ENCODE peak calls at places on chromosomes 7 and 10, in four cellular contexts. D is K562, J is GM12878, E is HepG2. S is an unnamed sample. For H4K20me1, the result is how much of the 10 kb centered on the place peaks cover.

GRCh38 chr7:94008537-94008936 is 4.4 kb upstream of the BET1 start:
- DNase-seq in J (no peak), D (no peak), E (no peak), S (no peak)

GRCh38 chr10:25902002-25902401 is 32.0 kb upstream of the MYO3A start:
- DNase-seq in E (no peak), D (no peak), J (no peak), S (no peak)

GRCh38 chr10:24360286-24361127 is 151.6 kb downstream of the KIAA1217 start:
- DNase-seq in E (peak), D (peak), J (no peak), S (peak)

GRCh38 chr7:121021266-121021969 is 32.9 kb downstream of the CPED1 start:
- DNase-seq in E (no peak), J (no peak), D (no peak), S (no peak)

GRCh38 chr10:36148207-36148606 is 506.1 kb upstream of the FZD8 start:
- DNase-seq in D (no peak), E (no peak), J (no peak), S (no peak)

GRCh38 chr10:36493511-36493880 is 631.9 kb upstream of the ANKRD30A start:
- DNase-seq in E (no peak), D (no peak), J (no peak), S (no peak)

GRCh38 chr7:67725437-67725836 is 728.8 kb downstream of the TYW1 start:
- DNase-seq in J (no peak), E (no peak), D (no peak), S (no peak)

GRCh38 chr7:158971214-158971613 is 114.9 kb downstream of the DYNC2I1 start:
- DNase-seq in J (no peak), D (no peak), E (no peak), S (no peak)

GRCh38 chr7:28243861-28244260 is 63.3 kb upstream of the JAZF1 start:
- DNase-seq in J (no peak), D (no peak), E (no peak), S (no peak)

GRCh38 chr7:105759670-105760548 is 116.5 kb downstream of the ATXN7L1 start:
- DNase-seq in D (peak), E (peak), J (no peak), S (peak)

GRCh38 chr10:86665868-86666267 is 2.4 kb upstream of the LDB3 start:
- DNase-seq in J (no peak), D (no peak), E (no peak), S (no peak)

GRCh38 chr7:106448992-106449859 is 164.4 kb upstream of the NAMPT start:
- DNase-seq in E (no peak), D (no peak), J (no peak), S (no peak)

GRCh38 chr10:24556746-24557742 is 166.6 kb downstream of the ARHGAP21 start:
- DNase-seq in D (peak), J (no peak), E (peak), S (peak)

GRCh38 chr10:59434463-59435326 is 72.3 kb upstream of the FAM13C start:
- DNase-seq in J (no peak), E (no peak), D (no peak), S (no peak)

GRCh38 chr7:73865738-73866445 is 4.9 kb downstream of the TMEM270 start:
- DNase-seq in E (peak), D (peak), J (no peak), S (peak)

GRCh38 chr7:91243591-91244368 is 20.5 kb upstream of the FZD1 start:
- DNase-seq in E (no peak), D (no peak), J (no peak), S (no peak)

GRCh38 chr7:1284743-1285458 is 52.2 kb downstream of the UNCX start:
- DNase-seq in J (no peak), E (no peak), D (no peak), S (no peak)

GRCh38 chr7:110881731-110882130 is 209.2 kb upstream of the LRRN3 start:
- DNase-seq in D (no peak), J (no peak), E (no peak), S (no peak)

GRCh38 chr7:5634107-5634950 is 147.1 kb downstream of the RNF216 start:
- DNase-seq in E (no peak), D (no peak), J (no peak), S (peak)

GRCh38 chr7:54811016-54811924 is 52.3 kb upstream of the SEC61G start:
- DNase-seq in D (no peak), J (no peak), E (no peak), S (no peak)

GRCh38 chr7:42964849-42965805 is 33.0 kb downstream of the MRPL32 start:
- DNase-seq in D (no peak), J (peak), E (no peak), S (peak)

GRCh38 chr7:139844779-139845442 is 15.8 kb downstream of the TBXAS1 start:
- DNase-seq in E (no peak), D (no peak), J (no peak), S (no peak)

GRCh38 chr10:23368816-23369640 is 24.4 kb upstream of the C10orf67 start:
- DNase-seq in D (no peak), J (peak), E (no peak), S (no peak)

GRCh38 chr7:75892634-75893272 is 13.9 kb downstream of the RHBDD2 start:
- DNase-seq in D (no peak), E (no peak), J (no peak), S (no peak)

GRCh38 chr10:4301296-4301695 is 516.3 kb upstream of the KLF6 start:
- DNase-seq in D (no peak), J (no peak), E (no peak), S (no peak)

GRCh38 chr10:118850418-118851061 is 95.8 kb upstream of the CACUL1 start:
- DNase-seq in E (peak), J (no peak), D (peak), S (peak)

DNA sequence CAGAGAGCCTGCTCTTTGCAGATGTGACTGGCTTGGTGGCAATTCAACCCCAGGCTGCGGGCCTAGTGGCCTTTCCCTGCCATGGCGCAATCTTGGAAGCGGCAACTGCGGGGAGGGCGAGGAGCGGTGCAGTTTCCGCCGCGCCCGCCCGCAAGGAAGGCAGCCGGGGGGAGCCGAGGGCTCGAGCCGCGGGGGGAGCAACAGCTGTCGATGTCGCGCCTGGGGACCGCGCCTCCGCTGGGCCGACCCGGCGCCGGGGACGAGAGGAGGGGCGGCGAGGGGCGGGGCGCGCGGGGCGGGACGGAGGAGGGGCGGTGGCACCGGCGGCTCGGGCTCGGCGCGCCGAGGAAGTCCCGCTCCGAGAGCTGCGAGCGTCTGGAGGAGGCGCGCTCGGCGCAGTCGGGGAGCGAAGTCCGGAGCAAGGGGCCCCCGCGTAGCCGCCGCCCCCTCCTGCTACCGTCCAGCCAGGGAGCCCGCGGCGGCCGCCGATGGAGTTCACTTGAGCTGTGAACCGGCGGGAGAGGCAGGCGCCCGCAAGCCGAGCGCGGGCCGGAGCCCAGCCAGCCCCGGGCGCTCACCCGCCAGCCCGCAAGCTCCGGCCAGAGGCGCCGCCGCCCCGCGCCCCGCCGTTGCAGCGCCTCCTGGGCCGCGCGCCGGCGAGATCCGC is 438.1 kb upstream of the GALNT17 start:
- DNase-seq in J (no peak), E (no peak), D (no peak), S (peak)
- TF ChIP-seq CTCF in J (no peak), E (no peak), D (no peak), S (no peak)

GRCh38 chr10:80200259-80200658 is 5.1 kb downstream of the ANXA11 start:
- DNase-seq in E (no peak), D (no peak), J (no peak), S (no peak)
- H4K20me1 ChIP-seq in E (under half), D (under half), J (under half), S (under half)

DNA sequence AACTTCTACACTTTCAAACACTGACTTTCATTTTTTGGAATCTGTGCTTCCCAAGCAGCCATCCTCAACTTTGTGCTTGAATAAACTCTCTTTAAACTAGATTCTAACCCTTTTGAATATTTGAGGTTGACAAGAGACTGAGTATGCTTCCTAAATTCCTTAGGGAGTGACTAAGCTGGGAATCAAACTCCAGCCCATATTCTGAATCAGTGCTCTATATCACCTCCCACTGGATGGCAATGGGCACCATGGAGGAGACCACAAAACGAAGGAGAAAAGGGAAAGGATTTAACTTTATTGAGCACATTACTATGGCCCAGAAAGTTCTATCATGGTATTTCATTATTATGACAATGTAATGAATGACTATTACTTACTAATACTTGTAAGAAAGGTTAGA is 17.2 kb upstream of the SLC26A4 start:
- DNase-seq in D (no peak), J (no peak), E (no peak), S (peak)
- TF ChIP-seq JUNB in D (no peak), J (no peak), E (no peak), S (no peak)

GRCh38 chr7:17474724-17475344 is 176.4 kb downstream of the AHR start:
- DNase-seq in D (no peak), E (peak), J (no peak), S (peak)
- TF ChIP-seq CTCF in D (no peak), E (peak), J (no peak), S (peak)

DNA sequence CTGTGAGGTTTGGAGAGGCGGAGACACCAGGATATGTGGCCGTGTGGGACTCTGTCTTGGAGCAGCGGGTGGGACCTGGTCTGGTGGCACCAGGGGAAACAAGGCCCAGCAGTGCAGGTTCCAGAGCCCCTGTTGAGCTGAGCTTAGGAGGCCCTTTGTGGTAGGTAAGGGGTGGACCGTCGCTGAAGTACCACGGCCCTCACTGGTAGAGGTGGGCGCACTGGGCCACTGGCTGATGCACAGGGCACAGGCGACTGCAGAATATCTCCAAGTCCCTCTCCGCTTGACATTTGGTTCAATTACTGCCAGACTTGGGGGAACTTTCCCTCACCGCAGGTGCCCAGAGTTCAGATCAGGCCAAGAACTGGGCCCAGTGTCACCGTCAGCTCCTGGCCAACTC is 27.3 kb downstream of the DOCK1 start:
- DNase-seq in J (no peak), D (no peak), E (no peak), S (no peak)
- H4K20me1 ChIP-seq in J (under half), D (under half), E (under half), S (under half)

GRCh38 chr7:44470628-44471245 is 19.7 kb downstream of the NUDCD3 start:
- DNase-seq in E (peak), D (no peak), J (no peak), S (no peak)
- TF ChIP-seq JUNB in E (no peak), D (no peak), J (no peak), S (no peak)

S was measured in GM23338.